ENCODE peak calls at places on chromosomes 16 and 17, in six cellular contexts. Y, Q, N, J, V and S are unnamed samples.

GRCh38 chr16:4962716-4963115 is 4.6 kb downstream of the SEC14L5 start:
- DNase-seq in Y (no peak), Q (no peak), N (no peak), J (no peak), V (no peak), S (no peak)

GRCh38 chr16:69286941-69287713 is 24.0 kb upstream of the VPS4A start:
- DNase-seq in Y (peak; percentile 88), Q (peak; percentile 51), N (peak; percentile 63), J (peak; percentile 83), V (no peak), S (no peak)

GRCh38 chr17:11644265-11645212 is 46.3 kb downstream of the DNAH9 start:
- DNase-seq in Y (no peak), Q (no peak), N (peak; percentile 28), J (no peak), V (peak; percentile 61), S (peak; percentile 45)

GRCh38 chr17:78734841-78735641 is 47.0 kb downstream of the CYTH1 start:
- DNase-seq in Y (no peak), Q (no peak), N (no peak), J (no peak), V (no peak), S (no peak)

GRCh38 chr16:15966420-15967222 is 17.2 kb downstream of the ABCC1 start:
- DNase-seq in Y (no peak), Q (peak; percentile 88), N (peak; percentile 42), J (no peak), V (no peak), S (peak; percentile 63)

GRCh38 chr16:88975511-88976061 is 1.4 kb downstream of the CBFA2T3 start:
- DNase-seq in Y (no peak), Q (no peak), N (no peak), J (no peak), V (no peak), S (no peak)

GRCh38 chr17:70775667-70776066 is 606.3 kb downstream of the KCNJ2 start:
- DNase-seq in Y (no peak), Q (no peak), N (no peak), J (no peak), V (no peak), S (no peak)

GRCh38 chr17:49018673-49019215 is 21.6 kb downstream of the IGF2BP1 start:
- DNase-seq in Y (no peak), Q (no peak), N (no peak), J (no peak), V (no peak), S (no peak)

GRCh38 chr17:56142781-56143180 is 10.5 kb upstream of the ANKFN1 start:
- DNase-seq in Y (no peak), Q (no peak), N (no peak), J (no peak), V (no peak), S (no peak)

GRCh38 chr17:82871056-82871775 is 31.4 kb upstream of the ZNF750 start:
- DNase-seq in Y (no peak), Q (no peak), N (no peak), J (no peak), V (no peak), S (no peak)

GRCh38 chr17:81582769-81583168 is 30.6 kb upstream of the FAAP100 start:
- DNase-seq in Y (no peak), Q (no peak), N (no peak), J (no peak), V (no peak), S (no peak)
- H3K4me3 ChIP-seq in Y (no peak overlapping the region), Q (no peak overlapping the region), N (no peak overlapping the region), J (no peak overlapping the region), V (no peak overlapping the region), S (no peak overlapping the region)

GRCh38 chr16:13439766-13440165 is 480.2 kb upstream of the ERCC4 start:
- DNase-seq in Y (no peak), Q (no peak), N (no peak), J (no peak), V (no peak), S (no peak)

GRCh38 chr16:13438064-13438463 is 481.9 kb upstream of the ERCC4 start:
- DNase-seq in Y (no peak), Q (no peak), N (no peak), J (no peak), V (no peak), S (no peak)

GRCh38 chr16:13435873-13436474 is 484.0 kb upstream of the ERCC4 start:
- DNase-seq in Y (no peak), Q (no peak), N (no peak), J (no peak), V (no peak), S (no peak)

GRCh38 chr16:13435415-13435814 is 484.5 kb upstream of the ERCC4 start:
- DNase-seq in Y (no peak), Q (no peak), N (no peak), J (no peak), V (no peak), S (no peak)

DNA sequence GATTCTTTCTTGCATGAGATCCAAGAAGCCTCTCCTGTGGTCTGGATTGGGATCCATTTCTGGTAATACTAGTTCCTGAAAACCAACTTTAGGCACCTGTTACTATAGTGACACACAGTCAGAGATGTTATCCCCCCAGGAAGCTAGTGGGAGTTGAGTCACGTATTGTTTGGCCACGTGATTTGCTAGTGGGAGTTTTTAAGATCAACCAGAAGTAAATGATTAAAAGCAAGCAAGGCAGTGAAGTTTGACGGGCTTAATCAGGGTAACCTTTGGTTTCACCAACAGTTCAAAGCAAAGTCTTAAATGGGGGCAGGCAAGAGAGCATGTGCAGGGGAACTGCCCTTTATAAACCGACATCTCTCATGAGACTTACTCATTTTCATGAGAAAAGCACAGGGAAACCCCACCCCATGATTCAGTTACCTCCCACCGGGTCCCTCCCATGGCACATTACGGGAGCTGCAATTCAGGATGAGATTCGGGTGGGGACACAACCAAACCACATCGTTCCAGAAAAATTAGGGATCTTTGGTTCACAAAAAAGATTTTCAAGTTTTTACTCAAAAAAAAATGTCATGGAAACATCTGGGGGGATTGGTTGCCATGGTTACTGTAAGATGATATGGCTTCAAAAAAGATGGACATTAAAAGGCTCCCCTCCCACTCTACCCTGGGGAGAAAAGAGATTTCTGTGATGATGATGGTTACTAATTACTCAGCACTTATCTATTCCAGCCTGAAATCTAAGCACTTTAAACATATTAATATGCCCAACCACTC is 483.1 kb upstream of the ERCC4 start:
- DNase-seq in Y (no peak), Q (peak; percentile 73), N (no peak), J (no peak), V (no peak), S (peak; percentile 100)
- TF ChIP-seq CTCF in Y (no peak), Q (no peak), N (no peak), J (no peak), V (no peak), S (no peak)

DNA sequence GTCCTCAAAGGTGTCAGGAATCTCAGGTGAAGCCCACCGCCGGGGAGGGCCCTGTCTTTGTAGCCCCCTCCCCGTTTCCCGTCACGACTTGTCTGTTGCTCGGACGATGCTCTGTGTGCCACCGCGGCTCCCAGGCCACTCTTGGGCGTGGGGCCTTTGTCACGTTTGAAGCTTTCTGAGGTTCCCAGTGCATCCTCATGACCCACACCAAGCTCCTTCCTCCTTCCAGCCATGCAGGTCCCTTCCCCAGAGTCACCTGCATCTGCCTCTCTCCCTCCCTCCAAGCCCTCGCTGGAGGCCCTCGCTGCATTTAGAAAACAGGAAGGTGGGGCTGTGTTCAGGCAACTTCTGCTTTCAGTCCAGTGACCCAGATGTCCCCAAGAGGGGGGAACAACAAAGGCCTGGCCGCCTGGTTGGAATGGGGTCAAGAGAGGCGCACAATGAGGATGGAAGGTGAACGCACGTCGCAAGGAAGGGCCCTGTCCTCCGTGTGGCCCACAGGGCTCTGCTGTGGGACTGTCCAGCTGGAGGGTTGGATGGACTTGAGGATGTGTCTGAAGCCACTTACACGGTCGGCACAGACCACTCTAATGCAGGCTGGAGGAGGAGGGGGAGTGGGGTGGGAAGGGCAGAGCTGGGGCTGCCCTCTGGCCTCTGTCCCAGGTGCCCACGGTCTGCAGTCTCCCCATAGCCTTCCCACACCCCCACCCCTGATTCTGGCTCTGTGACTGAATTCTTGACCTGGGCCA is 59.8 kb downstream of the OR1D5 start:
- DNase-seq in Y (no peak), Q (no peak), N (no peak), J (no peak), V (peak; percentile 37), S (no peak)
- H3K4me3 ChIP-seq in Y (peak overlapping the region; percentile 7), Q (no peak overlapping the region), N (peak overlapping the region; percentile 15), J (peak overlapping the region; percentile 66), V (peak overlapping the region; percentile 43), S (no peak overlapping the region)

GRCh38 chr17:72100445-72100844 is 20.4 kb upstream of the SOX9 start:
- DNase-seq in Y (no peak), Q (no peak), N (no peak), J (peak; percentile 8), V (no peak), S (no peak)
- TF ChIP-seq CTCF in Y (no peak), Q (no peak), N (no peak), J (no peak), V (no peak), S (no peak)

GRCh38 chr17:65629234-65629690 is 67.8 kb upstream of the AXIN2 start:
- DNase-seq in Y (no peak), Q (peak; percentile 48), N (no peak), J (no peak), V (no peak), S (peak; percentile 26)
- H3K4me3 ChIP-seq in Y (no peak overlapping the region), Q (no peak overlapping the region), N (no peak overlapping the region), J (no peak overlapping the region), V (no peak overlapping the region), S (no peak overlapping the region)

DNA sequence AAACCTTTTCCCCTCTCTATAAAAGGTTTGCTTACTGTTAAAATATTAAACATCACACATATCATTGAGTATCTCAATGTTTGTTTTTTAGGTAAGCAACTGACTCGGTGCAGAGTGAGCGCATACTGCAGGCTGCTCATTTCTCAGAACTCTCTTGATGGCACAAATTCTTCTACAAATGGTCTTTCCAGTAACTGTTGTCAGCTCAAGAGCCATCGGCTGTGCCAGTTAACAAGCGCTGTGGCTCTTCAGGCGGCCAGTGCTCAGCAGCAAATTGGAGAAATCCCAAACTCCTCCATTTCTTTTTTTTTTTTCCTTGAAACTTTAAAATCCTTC is 8.6 kb downstream of the ABCA3 start:
- DNase-seq in Y (no peak), Q (no peak), N (no peak), J (no peak), V (no peak), S (no peak)
- TF ChIP-seq CTCF in Y (no peak), Q (no peak), N (no peak), J (no peak), V (no peak), S (no peak)